ENCODE peak calls at places on chromosomes 3 and 15, in four cellular contexts. One of them, this sample, is unnamed. For H3K4me1 and H3K36me3, the result is how much of the 10 kb centered on the place peaks cover.

GRCh38 chr15:38531509-38531908 is 33.1 kb downstream of the RASGRP1 start:
- DNase-seq in body of pancreas: no peak
- DNase-seq in effector memory CD4-positive, alpha-beta T cell: no peak
- DNase-seq in CD8-positive, alpha-beta memory T cell: no peak
- DNase-seq in this sample: no peak

GRCh38 chr3:156602424-156602823 is 47.5 kb upstream of the SSR3 start:
- DNase-seq in body of pancreas: no peak
- DNase-seq in effector memory CD4-positive, alpha-beta T cell: no peak
- DNase-seq in CD8-positive, alpha-beta memory T cell: no peak
- DNase-seq in this sample: no peak

GRCh38 chr15:68479870-68480269 is 47.9 kb upstream of the ITGA11 start:
- DNase-seq in effector memory CD4-positive, alpha-beta T cell: no peak
- DNase-seq in body of pancreas: no peak
- DNase-seq in CD8-positive, alpha-beta memory T cell: no peak
- DNase-seq in this sample: no peak

GRCh38 chr3:168707900-168708299 is 612.2 kb upstream of the GOLIM4 start:
- DNase-seq in body of pancreas: no peak
- DNase-seq in effector memory CD4-positive, alpha-beta T cell: no peak
- DNase-seq in CD8-positive, alpha-beta memory T cell: no peak
- DNase-seq in this sample: no peak

GRCh38 chr15:101118615-101119014 is 133.2 kb downstream of the CHSY1 start:
- DNase-seq in body of pancreas: no peak
- DNase-seq in effector memory CD4-positive, alpha-beta T cell: no peak
- DNase-seq in CD8-positive, alpha-beta memory T cell: no peak
- DNase-seq in this sample: no peak

GRCh38 chr15:59303641-59304433 is 68.8 kb downstream of the MYO1E start:
- DNase-seq in effector memory CD4-positive, alpha-beta T cell: no peak
- DNase-seq in body of pancreas: no peak
- DNase-seq in CD8-positive, alpha-beta memory T cell: no peak
- DNase-seq in this sample: no peak

GRCh38 chr3:128133273-128133883 is 9.8 kb upstream of the RUVBL1 start:
- DNase-seq in effector memory CD4-positive, alpha-beta T cell: peak
- DNase-seq in CD8-positive, alpha-beta memory T cell: peak
- DNase-seq in body of pancreas: peak
- DNase-seq in this sample: peak

GRCh38 chr15:66151809-66152208 is 101.7 kb downstream of the MEGF11 start:
- DNase-seq in CD8-positive, alpha-beta memory T cell: no peak
- DNase-seq in effector memory CD4-positive, alpha-beta T cell: no peak
- DNase-seq in body of pancreas: no peak
- DNase-seq in this sample: no peak

GRCh38 chr15:34818531-34818930 is 23.2 kb upstream of the ACTC1 start:
- DNase-seq in effector memory CD4-positive, alpha-beta T cell: no peak
- DNase-seq in body of pancreas: no peak
- DNase-seq in CD8-positive, alpha-beta memory T cell: no peak
- DNase-seq in this sample: no peak

GRCh38 chr3:20890124-20890523 is 704.1 kb upstream of the SGO1 start:
- DNase-seq in body of pancreas: no peak
- DNase-seq in effector memory CD4-positive, alpha-beta T cell: no peak
- DNase-seq in CD8-positive, alpha-beta memory T cell: no peak
- DNase-seq in this sample: no peak

GRCh38 chr3:177131927-177132636 is 65.2 kb downstream of the TBL1XR1 start:
- DNase-seq in CD8-positive, alpha-beta memory T cell: no peak
- DNase-seq in body of pancreas: no peak
- DNase-seq in effector memory CD4-positive, alpha-beta T cell: no peak
- DNase-seq in this sample: no peak

DNA sequence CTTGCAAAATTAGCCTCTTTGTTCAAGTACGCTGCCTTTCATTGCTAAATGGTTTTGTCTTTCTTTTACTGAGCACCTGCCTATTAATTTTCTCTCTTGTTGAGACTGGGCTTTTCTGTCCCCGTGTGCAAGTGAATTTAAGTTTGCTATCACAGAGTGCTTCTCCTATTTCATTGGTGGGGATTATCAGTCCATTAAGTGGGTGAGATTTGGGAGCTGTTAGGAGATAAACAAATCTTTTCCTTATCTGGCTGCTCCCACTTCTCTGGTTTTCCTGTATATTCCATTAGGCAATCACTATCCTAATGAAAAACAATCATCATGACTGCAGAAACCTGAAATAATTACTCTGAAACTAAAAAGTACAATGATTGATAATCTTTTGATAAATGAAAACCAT is 254.2 kb downstream of the NR1D2 start:
- DNase-seq in effector memory CD4-positive, alpha-beta T cell: no peak
- DNase-seq in CD8-positive, alpha-beta memory T cell: no peak
- DNase-seq in body of pancreas: no peak
- DNase-seq in this sample: no peak
- H3K4me1 ChIP-seq in effector memory CD4-positive, alpha-beta T cell: under half
- H3K4me1 ChIP-seq in CD8-positive, alpha-beta memory T cell: under half
- H3K4me1 ChIP-seq in body of pancreas: under half
- H3K4me1 ChIP-seq in this sample: under half

GRCh38 chr15:42731461-42731860 is 5.5 kb downstream of the CDAN1 start:
- DNase-seq in body of pancreas: no peak
- DNase-seq in CD8-positive, alpha-beta memory T cell: no peak
- DNase-seq in effector memory CD4-positive, alpha-beta T cell: no peak
- DNase-seq in this sample: no peak

GRCh38 chr15:42728975-42729374 is 8.0 kb downstream of the CDAN1 start:
- DNase-seq in CD8-positive, alpha-beta memory T cell: no peak
- DNase-seq in body of pancreas: no peak
- DNase-seq in effector memory CD4-positive, alpha-beta T cell: no peak
- DNase-seq in this sample: no peak

GRCh38 chr15:42729409-42729808 is 7.5 kb downstream of the CDAN1 start:
- DNase-seq in body of pancreas: no peak
- DNase-seq in CD8-positive, alpha-beta memory T cell: no peak
- DNase-seq in effector memory CD4-positive, alpha-beta T cell: no peak
- DNase-seq in this sample: no peak

GRCh38 chr15:42730536-42730935 is 6.4 kb downstream of the CDAN1 start:
- DNase-seq in body of pancreas: no peak
- DNase-seq in effector memory CD4-positive, alpha-beta T cell: no peak
- DNase-seq in CD8-positive, alpha-beta memory T cell: no peak
- DNase-seq in this sample: no peak

GRCh38 chr15:42730135-42730534 is 6.8 kb downstream of the CDAN1 start:
- DNase-seq in CD8-positive, alpha-beta memory T cell: no peak
- DNase-seq in effector memory CD4-positive, alpha-beta T cell: no peak
- DNase-seq in body of pancreas: no peak
- DNase-seq in this sample: no peak
- H3K36me3 ChIP-seq in CD8-positive, alpha-beta memory T cell: under half
- H3K36me3 ChIP-seq in effector memory CD4-positive, alpha-beta T cell: half or more
- H3K36me3 ChIP-seq in body of pancreas: under half
- H3K36me3 ChIP-seq in this sample: under half

GRCh38 chr3:27115352-27115751 is 253.8 kb downstream of the NEK10 start:
- DNase-seq in CD8-positive, alpha-beta memory T cell: no peak
- DNase-seq in effector memory CD4-positive, alpha-beta T cell: no peak
- DNase-seq in body of pancreas: no peak
- DNase-seq in this sample: no peak
- H3K4me1 ChIP-seq in CD8-positive, alpha-beta memory T cell: under half
- H3K4me1 ChIP-seq in effector memory CD4-positive, alpha-beta T cell: under half
- H3K4me1 ChIP-seq in body of pancreas: under half
- H3K4me1 ChIP-seq in this sample: under half

GRCh38 chr3:64016941-64017620 is 6.2 kb downstream of the PSMD6 start:
- DNase-seq in effector memory CD4-positive, alpha-beta T cell: no peak
- DNase-seq in CD8-positive, alpha-beta memory T cell: no peak
- DNase-seq in body of pancreas: no peak
- DNase-seq in this sample: no peak
- H3K36me3 ChIP-seq in effector memory CD4-positive, alpha-beta T cell: half or more
- H3K36me3 ChIP-seq in CD8-positive, alpha-beta memory T cell: half or more
- H3K36me3 ChIP-seq in body of pancreas: under half
- H3K36me3 ChIP-seq in this sample: under half

This sample was measured in Caco-2.